ENCODE peak calls at places on chromosomes 6 and 20, in nine cellular contexts. P is CD4-positive, alpha-beta memory T cell; C is ELF-1; J is anterior cingulate cortex; Q is NCI-H2171; Y is left lobe of liver; G is AG20443; S is lung; I is MM.1S. U is an unnamed sample.

GRCh38 chr20:38973546-38974120 is 11.5 kb downstream of the DHX35 start:
- DNase-seq in C (no peak), J (no peak), Q (no peak), G (peak), I (no peak), S (no peak), Y (no peak), P (no peak), U (no peak)

GRCh38 chr6:8193541-8193940 is 91.2 kb upstream of the EEF1E1 start:
- DNase-seq in Y (no peak), P (no peak), Q (no peak), I (no peak), S (no peak), G (no peak), C (no peak), J (no peak), U (no peak)

GRCh38 chr6:12196326-12196936 is 93.7 kb upstream of the EDN1 start:
- DNase-seq in C (no peak), Q (no peak), I (no peak), S (no peak), J (no peak), Y (no peak), G (peak), P (no peak), U (no peak)

GRCh38 chr20:22838001-22838400 is 197.1 kb upstream of the SSTR4 start:
- DNase-seq in C (no peak), Q (no peak), G (no peak), P (no peak), Y (no peak), J (no peak), S (no peak), I (no peak), U (no peak)

GRCh38 chr6:5093231-5094015 is 8.3 kb downstream of the PPP1R3G start:
- DNase-seq in Y (no peak), P (no peak), C (no peak), G (no peak), Q (no peak), S (no peak), J (no peak), I (no peak), U (no peak)

GRCh38 chr20:51562027-51562333 is 19.5 kb upstream of the NFATC2 start:
- DNase-seq in C (peak), Q (no peak), G (no peak), S (no peak), J (no peak), I (no peak), P (peak), Y (no peak), U (no peak)

GRCh38 chr20:36181934-36182603 is 27.5 kb downstream of the EPB41L1 start:
- DNase-seq in C (no peak), J (no peak), Q (no peak), I (no peak), G (peak), S (no peak), Y (no peak), P (no peak), U (no peak)

GRCh38 chr20:57412347-57413029 is 21.3 kb downstream of the RBM38 start:
- DNase-seq in J (no peak), P (no peak), Y (no peak), G (no peak), C (no peak), Q (no peak), S (no peak), I (no peak), U (no peak)

GRCh38 chr6:148952147-148953041 is 205.6 kb downstream of the UST start:
- DNase-seq in Y (no peak), J (no peak), S (no peak), P (no peak), G (peak), Q (no peak), I (no peak), C (no peak), U (no peak)

GRCh38 chr6:75023634-75024033 is 182.2 kb downstream of the COL12A1 start:
- DNase-seq in C (no peak), P (no peak), G (no peak), Y (no peak), J (no peak), S (no peak), Q (no peak), I (no peak), U (no peak)

GRCh38 chr20:53654932-53655674 is 61.5 kb upstream of the ZNF217 start:
- DNase-seq in Q (no peak), G (no peak), I (peak), J (no peak), P (no peak), Y (peak), S (no peak), C (no peak), U (no peak)

GRCh38 chr6:41942045-41942851 is 640 bp upstream of the CCND3 start:
- DNase-seq in S (no peak), G (peak), J (no peak), Y (no peak), I (no peak), C (no peak), P (no peak), Q (no peak), U (no peak)

GRCh38 chr6:139109558-139109957 is 25.3 kb upstream of the HECA start:
- DNase-seq in J (no peak), G (no peak), Y (no peak), I (no peak), Q (no peak), S (no peak), P (peak), C (peak), U (no peak)

GRCh38 chr20:34074101-34074760 is 37.8 kb downstream of the EIF2S2 start:
- DNase-seq in I (no peak), Y (no peak), C (peak), G (peak), P (no peak), Q (no peak), J (no peak), S (no peak), U (no peak)

GRCh38 chr6:76230711-76231110 is 158.2 kb upstream of the IMPG1 start:
- DNase-seq in G (no peak), I (peak), J (no peak), Q (peak), Y (no peak), C (peak), P (no peak), S (no peak), U (no peak)

GRCh38 chr6:155604991-155605390 is 149.4 kb upstream of the NOX3 start:
- DNase-seq in Q (no peak), S (no peak), J (no peak), I (no peak), P (no peak), Y (no peak), G (no peak), C (no peak), U (no peak)

GRCh38 chr20:23998392-23998791 is 9.8 kb upstream of the GGTLC1 start:
- DNase-seq in I (no peak), Y (no peak), P (no peak), J (no peak), G (no peak), C (no peak), S (no peak), Q (no peak), U (no peak)

GRCh38 chr6:108176281-108177089 is 10.7 kb downstream of the NR2E1 start:
- DNase-seq in S (no peak), G (no peak), P (no peak), J (no peak), I (no peak), Q (no peak), Y (no peak), C (no peak), U (no peak)

GRCh38 chr20:56373942-56374341 is 15.2 kb downstream of the FAM210B start:
- DNase-seq in I (no peak), C (no peak), J (no peak), Y (no peak), P (no peak), S (no peak), Q (no peak), G (peak), U (no peak)

GRCh38 chr6:143034689-143035334 is 25.9 kb upstream of the AIG1 start:
- DNase-seq in Q (no peak), J (no peak), P (no peak), G (no peak), S (no peak), I (peak), C (no peak), Y (no peak), U (no peak)

GRCh38 chr6:15461127-15461944 is 201.5 kb downstream of the DTNBP1 start:
- DNase-seq in I (no peak), Y (no peak), G (no peak), S (no peak), P (no peak), J (no peak), Q (no peak), C (no peak), U (no peak)

GRCh38 chr6:157332813-157333212 is 9.5 kb upstream of the TMEM242 start:
- DNase-seq in S (no peak), I (no peak), Y (no peak), P (no peak), J (no peak), G (no peak), C (no peak), Q (no peak), U (no peak)

GRCh38 chr20:60057123-60057865 is 99.1 kb downstream of the CDH26 start:
- DNase-seq in I (peak), P (peak), Y (peak), Q (peak), G (peak), S (peak), J (peak), C (peak), U (peak)

GRCh38 chr6:90294989-90295853 is 1.4 kb downstream of the BACH2 start:
- DNase-seq in S (peak), G (peak), J (no peak), Q (no peak), C (peak), I (peak), Y (peak), P (peak), U (peak)

GRCh38 chr6:170050591-170051041 is 240.3 kb downstream of the DLL1 start:
- DNase-seq in Y (peak), J (no peak), S (no peak), C (no peak), P (no peak), Q (no peak), I (no peak), G (no peak), U (no peak)

GRCh38 chr6:44738652-44739141 is 351.2 kb downstream of the CDC5L start:
- DNase-seq in S (no peak), I (no peak), P (no peak), C (peak), Y (peak), G (peak), Q (no peak), J (no peak), U (no peak)

GRCh38 chr20:48153523-48153922 is 368.2 kb upstream of the SULF2 start:
- DNase-seq in S (no peak), I (peak), C (peak), Q (peak), P (no peak), G (no peak), J (peak), Y (no peak), U (no peak)

GRCh38 chr6:16319813-16320532 is 81.6 kb downstream of the GMPR start:
- DNase-seq in S (peak), I (peak), Q (peak), C (peak), Y (no peak), P (peak), G (peak), J (peak), U (peak)

GRCh38 chr20:32466739-32467505 is 108.8 kb downstream of the ASXL1 start:
- DNase-seq in C (no peak), G (no peak), J (no peak), S (no peak), Q (no peak), I (no peak), P (no peak), Y (no peak), U (no peak)

GRCh38 chr20:46963196-46963529 is 68.5 kb downstream of the EYA2 start:
- DNase-seq in P (no peak), Q (peak), G (no peak), S (no peak), J (no peak), I (no peak), Y (no peak), C (no peak), U (no peak)

GRCh38 chr6:99592900-99593299 is 13.7 kb upstream of the PRDM13 start:
- DNase-seq in I (no peak), J (no peak), Q (no peak), P (no peak), Y (no peak), G (no peak), S (no peak), C (no peak), U (no peak)

GRCh38 chr20:60477958-60478357 is 519.7 kb downstream of the CDH26 start:
- DNase-seq in J (no peak), Q (no peak), P (no peak), Y (no peak), S (peak), G (no peak), C (no peak), I (no peak), U (no peak)

GRCh38 chr20:45918182-45918737 is 6.3 kb upstream of the PLTP start:
- DNase-seq in C (no peak), S (no peak), Q (no peak), Y (no peak), G (no peak), P (no peak), I (no peak), J (no peak), U (no peak)

GRCh38 chr6:97841763-97842162 is 558.7 kb upstream of the MMS22L start:
- DNase-seq in Q (no peak), P (no peak), G (peak), J (no peak), C (no peak), I (no peak), Y (no peak), S (no peak), U (no peak)

GRCh38 chr6:786946-787763 is 94.2 kb upstream of the EXOC2 start:
- DNase-seq in Y (no peak), S (no peak), J (no peak), P (peak), G (peak), I (peak), C (peak), Q (no peak), U (no peak)

GRCh38 chr6:79671605-79672266 is 40.6 kb downstream of the SH3BGRL2 start:
- DNase-seq in G (no peak), P (peak), I (no peak), S (peak), C (no peak), Q (no peak), Y (no peak), J (no peak), U (peak)

GRCh38 chr6:134990262-134990661 is 40.4 kb upstream of the ALDH8A1 start:
- DNase-seq in S (no peak), J (no peak), G (no peak), I (no peak), C (no peak), P (no peak), Y (no peak), Q (no peak), U (no peak)